ENCODE peak calls at places on chromosome 10, in five cellular contexts. Z is transverse colon, H is body of pancreas, G is tibial nerve, W is HepG2. C is an unnamed sample.

GRCh38 chr10:58898854-58899573 is 277.4 kb upstream of the PHYHIPL start:
- DNase-seq in H (no peak), Z (no peak), W (no peak), G (no peak), C (no peak)

GRCh38 chr10:97549587-97550322 is 22.8 kb upstream of the ANKRD2 start:
- DNase-seq in G (no peak), H (no peak), W (peak; percentile 29), Z (no peak), C (no peak)

GRCh38 chr10:5584895-5585516 is 60.2 kb downstream of the CALML3 start:
- DNase-seq in H (no peak), G (no peak), Z (no peak), W (peak; percentile 62), C (no peak)

GRCh38 chr10:15672469-15672868 is 47.3 kb downstream of the ITGA8 start:
- DNase-seq in W (no peak), H (no peak), G (no peak), Z (no peak), C (no peak)

GRCh38 chr10:91587710-91588638 is 44.9 kb downstream of the PPP1R3C start:
- DNase-seq in H (peak; percentile 75), W (no peak), G (no peak), Z (no peak), C (no peak)

GRCh38 chr10:27716521-27716920 is 29.1 kb downstream of the MKX start:
- DNase-seq in W (no peak), H (no peak), Z (no peak), G (no peak), C (no peak)

GRCh38 chr10:119020627-119020946 is 8.9 kb upstream of the NANOS1 start:
- DNase-seq in H (no peak), Z (no peak), W (no peak), G (no peak), C (no peak)

GRCh38 chr10:73922007-73922863 is 11.3 kb downstream of the PLAU start:
- DNase-seq in H (no peak), Z (no peak), W (no peak), G (no peak), C (no peak)

GRCh38 chr10:73887038-73888015 is 13.0 kb upstream of the CAMK2G start:
- DNase-seq in Z (peak; percentile 63), G (peak; percentile 52), H (peak; percentile 80), W (no peak), C (peak; percentile 88)

GRCh38 chr10:61452655-61453641 is at the start of gene TMEM26:
- DNase-seq in G (no peak), H (peak; percentile 16), W (no peak), Z (peak; percentile 51), C (peak; percentile 15)

GRCh38 chr10:120824864-120825263 is 26.3 kb upstream of the WDR11 start:
- DNase-seq in G (no peak), H (peak; percentile 11), W (peak; percentile 51), Z (peak; percentile 13), C (no peak)

GRCh38 chr10:67849331-67850011 is 11.5 kb upstream of the DNAJC12 start:
- DNase-seq in G (peak; percentile 96), W (peak; percentile 89), Z (peak; percentile 97), H (peak; percentile 96), C (peak; percentile 95)
- TF ChIP-seq CTCF in G (no peak), W (no peak), Z (no peak), H (no peak), C (no peak)

GRCh38 chr10:122463466-122464157 is 2.3 kb downstream of the HTRA1 start:
- DNase-seq in G (no peak), W (no peak), H (no peak), Z (no peak), C (no peak)

GRCh38 chr10:122461367-122461728 is at the start of gene HTRA1:
- DNase-seq in G (peak; percentile 45), W (no peak), H (peak; percentile 73), Z (peak; percentile 52), C (peak; percentile 83)

GRCh38 chr10:122464158-122464510 is 2.8 kb downstream of the HTRA1 start:
- DNase-seq in Z (no peak), H (no peak), W (no peak), G (no peak), C (no peak)

GRCh38 chr10:122461729-122462532 is 578 bp downstream of the HTRA1 start:
- DNase-seq in W (no peak), Z (no peak), G (no peak), H (peak; percentile 65), C (no peak)

DNA sequence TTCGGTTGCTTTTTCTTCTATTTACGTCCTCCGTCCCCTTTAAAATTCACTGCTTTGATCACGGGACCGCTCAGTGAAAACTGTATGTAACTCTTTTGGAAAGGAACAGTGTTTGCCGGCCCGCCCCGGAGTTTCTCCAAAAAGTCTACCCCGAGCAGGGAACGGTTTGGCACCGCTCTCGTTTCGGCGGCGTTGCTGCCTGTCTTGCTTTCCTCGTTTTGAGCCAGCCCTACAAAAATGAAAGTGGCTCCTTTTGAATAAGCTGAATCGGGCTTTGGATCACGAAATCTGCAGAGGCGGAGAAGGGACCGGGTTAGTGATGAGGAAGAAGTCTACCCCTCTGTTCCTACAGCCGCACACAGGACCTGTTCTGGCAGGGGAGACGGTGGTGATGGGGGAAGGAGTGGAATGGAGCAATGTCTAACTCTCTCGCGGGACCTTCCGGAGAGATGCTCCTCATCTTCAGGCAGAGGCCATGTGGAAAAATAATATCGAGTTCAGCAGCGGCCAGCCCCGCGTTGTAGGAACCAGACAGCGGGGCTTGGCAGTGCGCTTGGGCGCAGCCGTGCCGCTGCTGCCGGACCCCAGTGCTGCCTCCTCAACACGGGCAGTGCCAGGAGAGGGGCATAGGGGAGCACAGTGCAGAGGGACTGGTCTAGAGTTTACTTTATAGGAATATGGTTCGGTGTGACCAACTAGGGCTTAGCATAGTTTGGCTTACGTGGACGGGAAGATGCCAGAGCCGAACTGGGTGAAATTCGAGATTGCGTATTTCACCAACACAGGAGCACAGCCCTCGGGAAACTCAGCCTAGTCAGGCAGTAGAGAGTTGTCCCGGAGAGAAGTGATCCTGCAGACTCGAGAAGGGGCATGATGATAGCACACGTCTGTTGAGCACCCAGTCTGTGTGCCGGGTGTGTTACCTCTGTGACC is 1.4 kb downstream of the HTRA1 start:
- DNase-seq in Z (no peak), G (peak; percentile 60), H (peak; percentile 39), W (no peak), C (peak; percentile 60)
- TF ChIP-seq POLR2A in Z (no peak), G (no peak), H (no peak), W (no peak), C (no peak)

GRCh38 chr10:62652114-62652513 is 152.4 kb upstream of the ADO start:
- DNase-seq in G (no peak), H (no peak), Z (no peak), W (no peak), C (no peak)
- H3K9me3 ChIP-seq in G (no peaks in the 10 kb centered on the region), H (no peaks in the 10 kb centered on the region), Z (no peaks in the 10 kb centered on the region), W (no peaks in the 10 kb centered on the region), C (no peaks in the 10 kb centered on the region)

GRCh38 chr10:18233775-18234174 is 93.6 kb downstream of the CACNB2 start:
- DNase-seq in G (no peak), H (peak; percentile 12), W (no peak), Z (peak; percentile 23), C (peak; percentile 87)
- TF ChIP-seq CTCF in G (no peak), H (peak; percentile 8), W (peak; percentile 27), Z (no peak), C (peak; percentile 16)

GRCh38 chr10:92737484-92737883 is 47.7 kb downstream of the HHEX start:
- DNase-seq in G (no peak), Z (no peak), W (peak; percentile 27), H (no peak), C (no peak)

GRCh38 chr10:92747600-92747999 is 57.8 kb downstream of the HHEX start:
- DNase-seq in H (no peak), W (peak; percentile 47), G (no peak), Z (peak; percentile 32), C (no peak)

GRCh38 chr10:92747066-92747465 is 57.3 kb downstream of the HHEX start:
- DNase-seq in G (no peak), W (no peak), H (no peak), Z (no peak), C (no peak)

GRCh38 chr10:92740762-92741161 is 51.0 kb downstream of the HHEX start:
- DNase-seq in G (no peak), H (no peak), Z (no peak), W (no peak), C (no peak)

GRCh38 chr10:92742331-92743228 is 52.8 kb downstream of the HHEX start:
- DNase-seq in H (peak; percentile 26), Z (peak; percentile 26), W (no peak), G (no peak), C (no peak)
- TF ChIP-seq POLR2A in H (no peak), Z (no peak), W (no peak), G (no peak), C (no peak)

DNA sequence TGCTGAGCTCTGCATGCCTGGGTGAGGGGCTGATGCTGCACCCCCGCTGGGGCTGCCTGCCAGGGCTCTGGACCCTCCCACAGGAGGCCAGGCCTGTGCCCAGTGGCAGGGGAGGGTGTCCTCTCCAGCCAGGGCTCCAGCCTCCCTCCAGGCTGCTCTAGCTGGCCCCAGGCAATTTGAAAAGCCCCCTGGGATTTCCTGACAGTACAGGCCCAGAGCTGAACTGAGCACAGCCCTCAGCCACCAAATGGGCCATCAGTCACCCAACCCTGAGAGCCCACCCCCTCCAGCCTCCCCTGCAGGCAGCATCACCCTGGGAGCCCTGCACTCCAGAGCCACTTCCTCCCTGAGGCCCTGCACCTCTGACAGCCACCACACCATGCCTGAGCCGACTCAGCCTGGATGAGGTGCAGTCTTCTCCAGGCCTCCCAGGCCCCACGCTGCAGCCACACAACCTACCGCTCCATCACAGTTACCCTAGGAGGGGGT is 101.8 kb upstream of the RET start:
- DNase-seq in W (no peak), G (no peak), Z (no peak), H (no peak), C (no peak)
- H3K9me3 ChIP-seq in W (no peaks in the 10 kb centered on the region), G (no peaks in the 10 kb centered on the region), Z (no peaks in the 10 kb centered on the region), H (no peaks in the 10 kb centered on the region), C (no peaks in the 10 kb centered on the region)

GRCh38 chr10:121974535-121975294 is at the start of gene NSMCE4A:
- DNase-seq in Z (peak; percentile 82), H (peak; percentile 81), G (peak; percentile 40), W (peak; percentile 60), C (peak; percentile 87)
- TF ChIP-seq CTCF in Z (no peak), H (peak; percentile 72), G (peak; percentile 75), W (peak; percentile 78), C (no peak)